ENCODE peak calls at places on chromosomes 16 and 17, in eight cellular contexts. One of them, this sample, is unnamed.

GRCh38 chr17:75874323-75875181 is 3.8 kb downstream of the TRIM47 start:
- DNase-seq in HepG2: no peak
- DNase-seq in transverse colon: no peak
- DNase-seq in HCT116: no peak
- DNase-seq in sigmoid colon: no peak
- DNase-seq in SK-N-SH: peak; percentile 41
- DNase-seq in esophagus muscularis mucosa: no peak
- DNase-seq in GM23338: no peak
- DNase-seq in this sample: no peak

GRCh38 chr17:6577686-6578263 is 21.4 kb upstream of the PITPNM3 start:
- DNase-seq in sigmoid colon: no peak
- DNase-seq in transverse colon: peak; percentile 68
- DNase-seq in HepG2: no peak
- DNase-seq in esophagus muscularis mucosa: peak; percentile 24
- DNase-seq in SK-N-SH: no peak
- DNase-seq in HCT116: peak; percentile 7
- DNase-seq in GM23338: peak; percentile 49
- DNase-seq in this sample: no peak

GRCh38 chr17:66373944-66374817 is 71.8 kb downstream of the PRKCA start:
- DNase-seq in HepG2: no peak
- DNase-seq in transverse colon: peak; percentile 29
- DNase-seq in sigmoid colon: no peak
- DNase-seq in HCT116: no peak
- DNase-seq in SK-N-SH: peak; percentile 77
- DNase-seq in GM23338: peak; percentile 21
- DNase-seq in esophagus muscularis mucosa: no peak
- DNase-seq in this sample: no peak

GRCh38 chr17:9987779-9988585 is 82.9 kb upstream of the RCVRN start:
- DNase-seq in GM23338: peak; percentile 68
- DNase-seq in esophagus muscularis mucosa: no peak
- DNase-seq in HepG2: peak; percentile 18
- DNase-seq in HCT116: no peak
- DNase-seq in sigmoid colon: no peak
- DNase-seq in transverse colon: peak; percentile 21
- DNase-seq in SK-N-SH: peak; percentile 58
- DNase-seq in this sample: peak; percentile 82

GRCh38 chr16:71423016-71423415 is 18.8 kb downstream of the TLE7 start:
- DNase-seq in esophagus muscularis mucosa: no peak
- DNase-seq in SK-N-SH: no peak
- DNase-seq in transverse colon: no peak
- DNase-seq in HepG2: no peak
- DNase-seq in sigmoid colon: no peak
- DNase-seq in HCT116: no peak
- DNase-seq in GM23338: no peak
- DNase-seq in this sample: no peak

GRCh38 chr16:86343111-86343642 is 167.2 kb upstream of the FOXF1 start:
- DNase-seq in HepG2: no peak
- DNase-seq in HCT116: no peak
- DNase-seq in GM23338: no peak
- DNase-seq in transverse colon: peak; percentile 68
- DNase-seq in sigmoid colon: peak; percentile 97
- DNase-seq in esophagus muscularis mucosa: peak; percentile 95
- DNase-seq in SK-N-SH: peak; percentile 45
- DNase-seq in this sample: no peak

GRCh38 chr16:89375021-89375420 is 115.3 kb downstream of the ANKRD11 start:
- DNase-seq in esophagus muscularis mucosa: no peak
- DNase-seq in GM23338: no peak
- DNase-seq in HCT116: no peak
- DNase-seq in HepG2: no peak
- DNase-seq in transverse colon: no peak
- DNase-seq in sigmoid colon: no peak
- DNase-seq in SK-N-SH: no peak
- DNase-seq in this sample: peak; percentile 83

GRCh38 chr16:83744521-83744981 is 63.2 kb upstream of the HSBP1 start:
- DNase-seq in sigmoid colon: peak; percentile 73
- DNase-seq in transverse colon: peak; percentile 13
- DNase-seq in HepG2: no peak
- DNase-seq in esophagus muscularis mucosa: no peak
- DNase-seq in GM23338: no peak
- DNase-seq in SK-N-SH: no peak
- DNase-seq in HCT116: no peak
- DNase-seq in this sample: peak; percentile 81

GRCh38 chr16:64459821-64460220 is 662.0 kb downstream of the CDH11 start:
- DNase-seq in HepG2: no peak
- DNase-seq in transverse colon: no peak
- DNase-seq in SK-N-SH: no peak
- DNase-seq in GM23338: no peak
- DNase-seq in HCT116: no peak
- DNase-seq in sigmoid colon: no peak
- DNase-seq in esophagus muscularis mucosa: no peak
- DNase-seq in this sample: no peak

GRCh38 chr17:48012151-48012520 is 25.5 kb downstream of the COPZ2 start:
- DNase-seq in transverse colon: peak; percentile 59
- DNase-seq in GM23338: peak; percentile 87
- DNase-seq in HCT116: no peak
- DNase-seq in SK-N-SH: peak; percentile 95
- DNase-seq in sigmoid colon: no peak
- DNase-seq in esophagus muscularis mucosa: no peak
- DNase-seq in HepG2: no peak
- DNase-seq in this sample: peak; percentile 90

GRCh38 chr17:35568561-35568960 is 7.9 kb upstream of the SLFN14 start:
- DNase-seq in GM23338: peak; percentile 42
- DNase-seq in esophagus muscularis mucosa: no peak
- DNase-seq in HCT116: no peak
- DNase-seq in HepG2: peak; percentile 29
- DNase-seq in sigmoid colon: no peak
- DNase-seq in transverse colon: peak; percentile 21
- DNase-seq in SK-N-SH: peak; percentile 27
- DNase-seq in this sample: no peak

GRCh38 chr17:75078097-75079022 is 9.4 kb upstream of the SLC16A5 start:
- DNase-seq in SK-N-SH: no peak
- DNase-seq in transverse colon: peak; percentile 49
- DNase-seq in HepG2: no peak
- DNase-seq in sigmoid colon: no peak
- DNase-seq in HCT116: peak; percentile 69
- DNase-seq in GM23338: no peak
- DNase-seq in esophagus muscularis mucosa: no peak
- DNase-seq in this sample: no peak

GRCh38 chr17:80358131-80358530 is 56.8 kb upstream of the ENDOV start:
- DNase-seq in esophagus muscularis mucosa: no peak
- DNase-seq in HCT116: no peak
- DNase-seq in SK-N-SH: no peak
- DNase-seq in GM23338: no peak
- DNase-seq in sigmoid colon: peak; percentile 40
- DNase-seq in HepG2: no peak
- DNase-seq in transverse colon: no peak
- DNase-seq in this sample: peak; percentile 24

GRCh38 chr17:8829036-8829941 is 30.1 kb upstream of the MFSD6L start:
- DNase-seq in sigmoid colon: no peak
- DNase-seq in SK-N-SH: no peak
- DNase-seq in GM23338: no peak
- DNase-seq in HepG2: no peak
- DNase-seq in esophagus muscularis mucosa: peak; percentile 77
- DNase-seq in transverse colon: no peak
- DNase-seq in HCT116: no peak
- DNase-seq in this sample: no peak

GRCh38 chr16:27430923-27431484 is 29.0 kb downstream of the IL21R start:
- DNase-seq in sigmoid colon: peak; percentile 29
- DNase-seq in HCT116: no peak
- DNase-seq in transverse colon: no peak
- DNase-seq in SK-N-SH: no peak
- DNase-seq in HepG2: no peak
- DNase-seq in GM23338: no peak
- DNase-seq in esophagus muscularis mucosa: peak; percentile 64
- DNase-seq in this sample: peak; percentile 71

GRCh38 chr16:4317471-4318170 is 1.8 kb downstream of the GLIS2 start:
- DNase-seq in HepG2: no peak
- DNase-seq in sigmoid colon: peak; percentile 76
- DNase-seq in GM23338: peak; percentile 17
- DNase-seq in SK-N-SH: no peak
- DNase-seq in esophagus muscularis mucosa: no peak
- DNase-seq in HCT116: no peak
- DNase-seq in transverse colon: no peak
- DNase-seq in this sample: no peak

GRCh38 chr17:56616239-56616638 is 22.7 kb downstream of the NOG start:
- DNase-seq in transverse colon: no peak
- DNase-seq in sigmoid colon: no peak
- DNase-seq in esophagus muscularis mucosa: no peak
- DNase-seq in HepG2: no peak
- DNase-seq in GM23338: no peak
- DNase-seq in HCT116: no peak
- DNase-seq in SK-N-SH: no peak
- DNase-seq in this sample: no peak

GRCh38 chr16:54077412-54077821 is 209.2 kb downstream of the IRX3 start:
- DNase-seq in HepG2: no peak
- DNase-seq in GM23338: no peak
- DNase-seq in HCT116: no peak
- DNase-seq in sigmoid colon: no peak
- DNase-seq in esophagus muscularis mucosa: no peak
- DNase-seq in SK-N-SH: no peak
- DNase-seq in transverse colon: no peak
- DNase-seq in this sample: no peak

DNA sequence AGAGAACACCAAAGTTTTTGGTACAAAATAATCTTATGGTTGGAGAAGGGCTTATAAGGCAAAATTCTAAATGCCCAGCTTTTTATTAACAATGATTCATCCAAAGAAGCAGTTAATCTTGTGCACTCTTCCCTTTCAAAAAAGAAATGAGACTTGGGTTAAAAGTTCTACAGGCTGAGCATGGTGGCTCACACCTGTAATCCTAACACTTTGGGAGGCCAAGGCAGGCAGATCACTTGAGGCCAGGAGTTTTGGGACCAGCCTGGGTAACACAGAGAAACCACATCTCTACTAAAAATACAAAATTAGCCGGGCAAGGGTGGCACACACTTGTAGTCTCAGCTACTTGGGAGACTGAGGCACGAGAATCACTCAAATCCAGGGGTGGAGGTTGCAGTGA is 4.5 kb downstream of the SRSF1 start:
- DNase-seq in HCT116: no peak
- DNase-seq in GM23338: no peak
- DNase-seq in esophagus muscularis mucosa: no peak
- DNase-seq in HepG2: no peak
- DNase-seq in sigmoid colon: no peak
- DNase-seq in transverse colon: no peak
- DNase-seq in SK-N-SH: no peak
- DNase-seq in this sample: no peak
- TF ChIP-seq POLR2AphosphoS5 in HCT116: no peak
- TF ChIP-seq POLR2AphosphoS5 in GM23338: no peak
- TF ChIP-seq POLR2AphosphoS5 in esophagus muscularis mucosa: no peak
- TF ChIP-seq POLR2AphosphoS5 in HepG2: peak; percentile 9
- TF ChIP-seq POLR2AphosphoS5 in sigmoid colon: no peak
- TF ChIP-seq POLR2AphosphoS5 in transverse colon: no peak
- TF ChIP-seq POLR2AphosphoS5 in SK-N-SH: no peak
- TF ChIP-seq POLR2AphosphoS5 in this sample: no peak

GRCh38 chr16:74700206-74701040 is at the start of gene MLKL:
- DNase-seq in transverse colon: peak; percentile 70
- DNase-seq in HepG2: peak; percentile 62
- DNase-seq in HCT116: peak; percentile 31
- DNase-seq in sigmoid colon: peak; percentile 82
- DNase-seq in SK-N-SH: peak; percentile 66
- DNase-seq in esophagus muscularis mucosa: no peak
- DNase-seq in GM23338: peak; percentile 77
- DNase-seq in this sample: peak; percentile 93

GRCh38 chr16:74698220-74698619 is 2.4 kb downstream of the MLKL start:
- DNase-seq in HCT116: no peak
- DNase-seq in sigmoid colon: no peak
- DNase-seq in HepG2: no peak
- DNase-seq in SK-N-SH: no peak
- DNase-seq in GM23338: no peak
- DNase-seq in transverse colon: no peak
- DNase-seq in esophagus muscularis mucosa: no peak
- DNase-seq in this sample: no peak

GRCh38 chr16:74695450-74696422 is 4.9 kb downstream of the MLKL start:
- DNase-seq in HepG2: peak; percentile 96
- DNase-seq in GM23338: peak; percentile 94
- DNase-seq in sigmoid colon: peak; percentile 93
- DNase-seq in SK-N-SH: peak; percentile 94
- DNase-seq in transverse colon: peak; percentile 81
- DNase-seq in HCT116: peak; percentile 88
- DNase-seq in esophagus muscularis mucosa: peak; percentile 94
- DNase-seq in this sample: peak; percentile 87

DNA sequence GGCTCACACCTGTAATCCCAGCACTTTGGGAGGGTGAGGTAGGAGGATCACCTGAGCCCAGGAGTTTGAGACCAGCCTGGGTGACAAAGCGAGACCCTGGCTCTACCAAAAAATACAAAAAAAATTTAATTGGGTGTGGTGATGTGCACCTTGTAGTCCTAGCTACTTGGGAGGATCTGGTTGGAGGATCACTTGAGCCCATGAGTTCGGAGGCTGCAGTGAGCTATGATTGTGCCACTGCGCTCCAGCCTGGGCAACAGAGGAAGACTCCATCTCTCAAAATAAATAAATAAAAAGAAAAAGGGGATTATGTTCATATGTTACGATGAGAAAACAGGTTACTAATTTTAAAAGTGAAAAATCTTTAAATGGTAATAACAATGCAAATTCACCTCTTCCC is 996 bp downstream of the MLKL start:
- DNase-seq in SK-N-SH: no peak
- DNase-seq in esophagus muscularis mucosa: no peak
- DNase-seq in transverse colon: peak; percentile 35
- DNase-seq in HepG2: no peak
- DNase-seq in sigmoid colon: no peak
- DNase-seq in HCT116: no peak
- DNase-seq in GM23338: no peak
- DNase-seq in this sample: no peak
- H3K27ac ChIP-seq in SK-N-SH: no peak overlapping the region
- H3K27ac ChIP-seq in esophagus muscularis mucosa: peak overlapping the region; percentile 82
- H3K27ac ChIP-seq in transverse colon: peak overlapping the region; percentile 88
- H3K27ac ChIP-seq in HepG2: no peak overlapping the region
- H3K27ac ChIP-seq in sigmoid colon: peak overlapping the region; percentile 77
- H3K27ac ChIP-seq in HCT116: peak overlapping the region; percentile 75
- H3K27ac ChIP-seq in GM23338: no peak overlapping the region
- H3K27ac ChIP-seq in this sample: peak overlapping the region; percentile 76

GRCh38 chr16:66520406-66521194 is 29.3 kb downstream of the TK2 start:
- DNase-seq in esophagus muscularis mucosa: no peak
- DNase-seq in transverse colon: peak; percentile 42
- DNase-seq in HCT116: no peak
- DNase-seq in sigmoid colon: no peak
- DNase-seq in HepG2: no peak
- DNase-seq in SK-N-SH: no peak
- DNase-seq in GM23338: no peak
- DNase-seq in this sample: peak; percentile 89
- H3K4me1 ChIP-seq in esophagus muscularis mucosa: peaks cover 90% of the 10 kb centered on the region
- H3K4me1 ChIP-seq in transverse colon: peaks cover 38% of the 10 kb centered on the region
- H3K4me1 ChIP-seq in HCT116: peaks cover 50% of the 10 kb centered on the region
- H3K4me1 ChIP-seq in sigmoid colon: peaks cover 41% of the 10 kb centered on the region
- H3K4me1 ChIP-seq in HepG2: peaks cover 30% of the 10 kb centered on the region
- H3K4me1 ChIP-seq in SK-N-SH: peaks cover 15% of the 10 kb centered on the region
- H3K4me1 ChIP-seq in GM23338: no peaks in the 10 kb centered on the region
- H3K4me1 ChIP-seq in this sample: peaks cover 100% of the 10 kb centered on the region

GRCh38 chr16:58152246-58152868 is 23.2 kb upstream of the CFAP20 start:
- DNase-seq in GM23338: no peak
- DNase-seq in transverse colon: no peak
- DNase-seq in SK-N-SH: no peak
- DNase-seq in sigmoid colon: no peak
- DNase-seq in HCT116: no peak
- DNase-seq in HepG2: peak; percentile 37
- DNase-seq in esophagus muscularis mucosa: no peak
- DNase-seq in this sample: no peak

GRCh38 chr16:58148099-58148498 is 18.9 kb upstream of the CFAP20 start:
- DNase-seq in HCT116: no peak
- DNase-seq in transverse colon: no peak
- DNase-seq in HepG2: no peak
- DNase-seq in esophagus muscularis mucosa: no peak
- DNase-seq in SK-N-SH: no peak
- DNase-seq in GM23338: no peak
- DNase-seq in sigmoid colon: no peak
- DNase-seq in this sample: no peak

GRCh38 chr16:58148526-58148925 is 19.3 kb upstream of the CFAP20 start:
- DNase-seq in HepG2: no peak
- DNase-seq in SK-N-SH: no peak
- DNase-seq in GM23338: peak; percentile 12
- DNase-seq in HCT116: no peak
- DNase-seq in sigmoid colon: no peak
- DNase-seq in transverse colon: no peak
- DNase-seq in esophagus muscularis mucosa: no peak
- DNase-seq in this sample: no peak
- TF ChIP-seq POLR2AphosphoS5 in HepG2: no peak
- TF ChIP-seq POLR2AphosphoS5 in SK-N-SH: no peak
- TF ChIP-seq POLR2AphosphoS5 in GM23338: no peak
- TF ChIP-seq POLR2AphosphoS5 in HCT116: no peak
- TF ChIP-seq POLR2AphosphoS5 in sigmoid colon: no peak
- TF ChIP-seq POLR2AphosphoS5 in transverse colon: no peak
- TF ChIP-seq POLR2AphosphoS5 in esophagus muscularis mucosa: no peak
- TF ChIP-seq POLR2AphosphoS5 in this sample: no peak